ENCODE peak calls at places on chromosomes 7 and 10, in four cellular contexts. P is HCT116, M is fibroblast of lung, H is hepatocyte. R is an unnamed sample. For H3K36me3, the result is how much of the 10 kb centered on the place peaks cover.

GRCh38 chr7:39746162-39746782 is 122.9 kb downstream of the RALA start:
- DNase-seq in H (peak), M (peak), P (peak), R (peak)

GRCh38 chr10:133022784-133023115 is 65.0 kb upstream of the ADGRA1 start:
- DNase-seq in H (no peak), M (no peak), P (no peak), R (no peak)

GRCh38 chr10:132743925-132744490 is 41.9 kb downstream of the NKX6-2 start:
- DNase-seq in P (no peak), H (no peak), M (peak), R (no peak)

GRCh38 chr10:118939216-118940007 is 90.1 kb upstream of the NANOS1 start:
- DNase-seq in M (no peak), P (no peak), H (no peak), R (no peak)

GRCh38 chr7:44043902-44044301 is 600 bp upstream of the DBNL start:
- DNase-seq in M (no peak), P (no peak), H (no peak), R (peak)

GRCh38 chr7:2638224-2638991 is 6.6 kb downstream of the TTYH3 start:
- DNase-seq in P (no peak), M (peak), H (no peak), R (no peak)

GRCh38 chr7:40015790-40016296 is 65.8 kb downstream of the CDK13 start:
- DNase-seq in H (peak), P (no peak), M (peak), R (no peak)

GRCh38 chr7:52775881-52776280 is 259.6 kb upstream of the POM121L12 start:
- DNase-seq in P (no peak), M (no peak), H (no peak), R (no peak)

GRCh38 chr10:125411724-125412123 is 251.4 kb upstream of the CTBP2 start:
- DNase-seq in P (peak), H (no peak), M (peak), R (no peak)

GRCh38 chr7:150723467-150723866 is 7.1 kb downstream of the GIMAP1 start:
- DNase-seq in P (no peak), H (no peak), M (no peak), R (no peak)

GRCh38 chr7:45108863-45109262 is 2.6 kb downstream of the TBRG4 start:
- DNase-seq in H (no peak), P (no peak), M (no peak), R (no peak)

GRCh38 chr10:130020651-130021372 is 56.7 kb upstream of the EBF3 start:
- DNase-seq in M (no peak), H (no peak), P (no peak), R (no peak)

GRCh38 chr10:35585356-35585755 is 19.8 kb upstream of the GJD4 start:
- DNase-seq in P (no peak), M (no peak), H (no peak), R (no peak)

GRCh38 chr7:118777308-118777707 is 552.8 kb downstream of the ANKRD7 start:
- DNase-seq in P (no peak), H (no peak), M (no peak), R (no peak)

GRCh38 chr10:70560511-70560931 is 42.0 kb downstream of the PRF1 start:
- DNase-seq in H (no peak), P (no peak), M (no peak), R (no peak)

GRCh38 chr10:70561051-70561450 is 41.5 kb downstream of the PRF1 start:
- DNase-seq in M (no peak), P (no peak), H (no peak), R (no peak)

GRCh38 chr10:70563230-70563629 is 39.3 kb downstream of the PRF1 start:
- DNase-seq in H (no peak), M (no peak), P (no peak), R (no peak)

GRCh38 chr10:70561558-70561957 is 41.0 kb downstream of the PRF1 start:
- DNase-seq in M (no peak), H (no peak), P (no peak), R (no peak)

DNA sequence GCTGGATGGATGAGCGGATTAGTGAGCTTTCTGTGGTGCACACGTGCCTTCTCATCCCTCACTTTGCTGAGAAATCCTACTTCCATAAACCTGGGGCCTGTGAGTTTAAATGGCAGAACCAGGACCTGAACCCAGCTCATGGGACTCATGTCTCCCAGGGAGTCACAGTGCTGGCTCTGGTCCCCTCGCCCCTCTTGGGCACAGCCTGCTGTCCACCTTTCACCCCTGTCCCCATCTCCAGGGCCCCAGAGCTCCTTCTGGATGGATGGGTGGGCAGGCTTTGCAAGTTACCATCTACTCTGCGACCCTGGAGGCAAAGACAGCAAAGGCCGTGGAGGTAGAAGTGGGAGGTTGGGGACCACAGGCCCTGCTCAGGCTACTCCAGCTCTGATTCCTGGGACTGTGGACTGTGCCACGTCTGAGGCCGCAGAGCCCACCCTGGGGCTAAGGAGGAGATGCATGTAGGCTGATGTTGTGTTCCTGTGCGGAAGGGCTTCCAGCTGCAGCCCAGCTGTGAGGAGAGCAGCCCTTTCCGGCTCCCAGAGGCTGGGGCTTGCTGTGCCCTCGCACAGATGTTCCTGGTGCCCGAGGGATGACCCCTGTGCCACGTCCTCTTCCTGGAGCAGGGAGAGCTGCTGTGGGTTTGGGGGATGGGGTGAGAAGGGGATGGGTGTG is 40.4 kb downstream of the PRF1 start:
- DNase-seq in H (no peak), M (no peak), P (no peak), R (no peak)
- H3K36me3 ChIP-seq in H (under half), M (under half), P (under half), R (under half)

GRCh38 chr10:52526251-52526823 is 212.3 kb downstream of the DKK1 start:
- DNase-seq in H (no peak), P (no peak), M (peak), R (no peak)

GRCh38 chr10:52523696-52524095 is 209.6 kb downstream of the DKK1 start:
- DNase-seq in M (no peak), H (no peak), P (no peak), R (no peak)

DNA sequence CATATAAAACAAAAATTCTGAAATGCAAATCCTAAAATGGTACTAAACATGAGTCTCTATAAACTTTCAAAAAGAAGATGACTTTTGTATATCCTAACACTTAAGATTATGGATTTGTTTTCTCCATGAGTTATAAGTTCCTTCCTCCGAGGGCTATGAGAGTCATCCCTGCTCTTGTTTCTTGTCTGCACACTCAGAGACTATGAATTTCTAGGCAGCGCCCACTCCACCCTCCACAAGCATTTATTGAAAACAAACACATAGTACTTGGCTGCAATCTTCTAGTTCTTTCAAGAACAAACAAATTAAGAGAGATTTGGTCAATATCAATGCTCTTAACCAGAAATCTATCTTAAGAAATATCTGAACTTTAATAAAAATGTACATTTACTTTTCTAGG is 211.7 kb downstream of the DKK1 start:
- DNase-seq in H (no peak), M (peak), P (no peak), R (no peak)
- H3K4me3 ChIP-seq in H (no peak), M (no peak), P (no peak), R (no peak)

GRCh38 chr10:110509560-110509959 is 11.9 kb downstream of the DUSP5 start:
- DNase-seq in P (no peak), H (no peak), M (no peak), R (no peak)
- H3K36me3 ChIP-seq in P (half or more), H (under half), M (under half), R (under half)

DNA sequence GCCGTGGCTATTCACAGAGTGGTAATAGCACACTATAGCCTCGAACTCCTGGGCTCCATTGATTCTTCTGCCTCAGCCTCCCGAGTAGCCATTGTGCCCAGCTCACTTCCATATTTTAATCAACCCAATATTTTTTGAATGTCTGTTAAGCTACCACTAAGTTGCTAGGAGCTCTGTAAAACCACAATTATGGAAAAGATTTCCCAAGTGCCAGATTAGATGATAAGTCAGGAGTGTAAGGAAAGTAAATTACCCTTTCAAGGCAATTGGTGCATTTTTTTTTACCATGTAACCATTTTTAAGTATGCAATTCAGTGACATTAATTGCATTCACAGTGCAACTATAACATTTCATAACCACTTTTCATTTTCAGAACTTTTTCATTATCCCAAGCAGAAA is 87.5 kb upstream of the GATAD1 start:
- DNase-seq in P (no peak), M (peak), H (no peak), R (no peak)
- H3K4me3 ChIP-seq in P (no peak), M (no peak), H (no peak), R (no peak)

GRCh38 chr7:6413637-6414036 is 34.1 kb downstream of the DAGLB start:
- DNase-seq in M (no peak), P (no peak), H (no peak), R (no peak)
- H3K36me3 ChIP-seq in M (under half), P (under half), H (under half), R (under half)

GRCh38 chr10:104326991-104327610 is 11.2 kb downstream of the ITPRIP start:
- DNase-seq in H (no peak), P (no peak), M (no peak), R (peak)
- H3K4me3 ChIP-seq in H (no peak), P (no peak), M (no peak), R (no peak)

DNA sequence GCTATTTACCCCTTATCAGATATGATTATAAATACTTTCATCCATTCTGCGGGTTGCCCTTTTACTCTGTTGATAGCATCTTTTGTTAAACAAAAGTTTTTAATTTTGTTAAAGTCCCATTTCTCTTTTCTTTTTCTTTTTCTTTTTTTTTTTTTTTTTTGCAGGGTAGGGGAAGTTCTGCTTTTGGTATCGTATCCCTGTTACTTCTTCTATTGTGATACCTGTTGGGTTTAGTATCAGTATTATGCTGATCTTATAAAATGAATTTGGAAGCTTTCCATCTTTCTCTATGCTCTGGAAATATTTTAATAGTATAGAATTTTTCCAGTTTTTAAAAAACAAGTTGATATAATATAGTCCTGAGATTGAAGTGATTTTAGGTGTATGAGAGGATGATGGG is 6.0 kb downstream of the CCNJ start:
- DNase-seq in H (no peak), M (no peak), P (no peak), R (no peak)
- H3K36me3 ChIP-seq in H (under half), M (under half), P (under half), R (under half)

GRCh38 chr10:24851595-24851994 is 100.8 kb downstream of the PRTFDC1 start:
- DNase-seq in H (no peak), M (peak), P (no peak), R (no peak)
- H3K4me3 ChIP-seq in H (no peak), M (no peak), P (no peak), R (no peak)

GRCh38 chr10:48446785-48447184 is 140.3 kb downstream of the MAPK8 start:
- DNase-seq in P (no peak), M (no peak), H (peak), R (no peak)

GRCh38 chr10:48444266-48444665 is 137.8 kb downstream of the MAPK8 start:
- DNase-seq in P (peak), M (peak), H (peak), R (peak)

GRCh38 chr10:48445932-48446331 is 139.5 kb downstream of the MAPK8 start:
- DNase-seq in H (no peak), P (no peak), M (no peak), R (peak)

GRCh38 chr10:48442809-48443177 is 136.3 kb downstream of the MAPK8 start:
- DNase-seq in H (no peak), P (no peak), M (no peak), R (no peak)

GRCh38 chr10:48444861-48445841 is 138.7 kb downstream of the MAPK8 start:
- DNase-seq in P (no peak), M (no peak), H (peak), R (peak)
- H3K36me3 ChIP-seq in P (under half), M (under half), H (under half), R (under half)

GRCh38 chr10:77513783-77514331 is 123.8 kb downstream of the KCNMA1 start:
- DNase-seq in H (peak), M (peak), P (peak), R (peak)
- H3K4me3 ChIP-seq in H (no peak), M (no peak), P (peak), R (no peak)